ENCODE peak calls at places on chromosome 18, in six cellular contexts. I is K562, N is spleen, G is fibroblast of lung, D is right cardiac atrium, A is tibial nerve. E is an unnamed sample.

GRCh38 chr18:3910507-3910906 is 460.5 kb downstream of the TGIF1 start:
- DNase-seq in N (no peak), A (no peak), G (no peak), D (no peak), I (no peak), E (no peak)

GRCh38 chr18:22494771-22495170 is 77.1 kb upstream of the CTAGE1 start:
- DNase-seq in A (no peak), G (peak; percentile 65), D (no peak), I (no peak), N (no peak), E (no peak)

GRCh38 chr18:47767699-47768098 is 162.8 kb downstream of the SMAD2 start:
- DNase-seq in D (no peak), N (no peak), G (no peak), A (no peak), I (no peak), E (no peak)

GRCh38 chr18:61896767-61897166 is 4.0 kb upstream of the RNF152 start:
- DNase-seq in D (peak; percentile 80), I (no peak), G (peak; percentile 31), A (no peak), N (no peak), E (peak; percentile 43)

GRCh38 chr18:7459851-7460774 is 107.0 kb upstream of the PTPRM start:
- DNase-seq in N (no peak), A (no peak), I (no peak), D (peak; percentile 65), G (no peak), E (no peak)

GRCh38 chr18:7924616-7925015 is 357.5 kb downstream of the PTPRM start:
- DNase-seq in G (no peak), A (no peak), I (no peak), N (no peak), D (no peak), E (no peak)

GRCh38 chr18:34224423-34225217 is at the start of gene NOL4:
- DNase-seq in D (peak; percentile 61), N (peak; percentile 74), G (no peak), I (no peak), A (no peak), E (peak; percentile 60)

GRCh38 chr18:21406111-21406510 is 164.1 kb downstream of the GREB1L start:
- DNase-seq in A (no peak), I (no peak), G (no peak), N (no peak), D (no peak), E (no peak)

GRCh38 chr18:23998811-23999210 is 15.7 kb upstream of the TTC39C start:
- DNase-seq in A (no peak), G (no peak), I (no peak), N (no peak), D (no peak), E (no peak)

GRCh38 chr18:59428018-59428417 is 69.0 kb upstream of the LMAN1 start:
- DNase-seq in G (no peak), A (no peak), I (no peak), D (no peak), N (no peak), E (no peak)

GRCh38 chr18:68560128-68560527 is 154.8 kb downstream of the TMX3 start:
- DNase-seq in A (no peak), N (no peak), G (no peak), I (no peak), D (no peak), E (no peak)

GRCh38 chr18:39425172-39425571 is 1859.6 kb upstream of the CELF4 start:
- DNase-seq in I (no peak), D (no peak), A (no peak), N (no peak), G (no peak), E (no peak)

GRCh38 chr18:31302991-31303390 is 15.0 kb upstream of the DSG1 start:
- DNase-seq in N (no peak), I (no peak), G (no peak), A (no peak), D (no peak), E (no peak)

GRCh38 chr18:60506682-60507081 is 134.1 kb upstream of the MC4R start:
- DNase-seq in G (peak; percentile 51), A (no peak), N (no peak), I (no peak), D (no peak), E (no peak)

GRCh38 chr18:80180778-80181564 is 66.3 kb downstream of the PARD6G start:
- DNase-seq in N (no peak), A (no peak), D (no peak), I (no peak), G (no peak), E (no peak)

GRCh38 chr18:59359576-59359952 is 499 bp upstream of the LMAN1 start:
- DNase-seq in A (no peak), N (no peak), I (no peak), D (no peak), G (peak; percentile 28), E (no peak)

GRCh38 chr18:21145371-21145770 is 33.8 kb upstream of the ROCK1 start:
- DNase-seq in A (no peak), I (no peak), G (no peak), D (no peak), N (no peak), E (no peak)

GRCh38 chr18:39521164-39521563 is 1955.6 kb upstream of the CELF4 start:
- DNase-seq in G (no peak), D (no peak), A (no peak), I (no peak), N (no peak), E (no peak)

GRCh38 chr18:21264651-21265050 is 22.6 kb downstream of the GREB1L start:
- DNase-seq in I (no peak), G (peak; percentile 8), A (no peak), N (no peak), D (no peak), E (peak; percentile 8)

GRCh38 chr18:48194787-48195186 is 214.4 kb downstream of the ZBTB7C start:
- DNase-seq in G (no peak), D (no peak), N (no peak), A (no peak), I (no peak), E (no peak)

GRCh38 chr18:25284861-25285574 is 66.9 kb downstream of the ZNF521 start:
- DNase-seq in G (peak; percentile 81), N (no peak), D (peak; percentile 61), I (no peak), A (peak; percentile 43), E (no peak)

GRCh38 chr18:3380384-3380961 is 69.5 kb upstream of the TGIF1 start:
- DNase-seq in D (no peak), A (peak; percentile 9), I (no peak), G (peak; percentile 85), N (no peak), E (no peak)

GRCh38 chr18:3998698-3999333 is 456.3 kb downstream of the DLGAP1 start:
- DNase-seq in D (no peak), N (no peak), A (peak; percentile 53), G (peak; percentile 80), I (peak; percentile 23), E (peak; percentile 13)

DNA sequence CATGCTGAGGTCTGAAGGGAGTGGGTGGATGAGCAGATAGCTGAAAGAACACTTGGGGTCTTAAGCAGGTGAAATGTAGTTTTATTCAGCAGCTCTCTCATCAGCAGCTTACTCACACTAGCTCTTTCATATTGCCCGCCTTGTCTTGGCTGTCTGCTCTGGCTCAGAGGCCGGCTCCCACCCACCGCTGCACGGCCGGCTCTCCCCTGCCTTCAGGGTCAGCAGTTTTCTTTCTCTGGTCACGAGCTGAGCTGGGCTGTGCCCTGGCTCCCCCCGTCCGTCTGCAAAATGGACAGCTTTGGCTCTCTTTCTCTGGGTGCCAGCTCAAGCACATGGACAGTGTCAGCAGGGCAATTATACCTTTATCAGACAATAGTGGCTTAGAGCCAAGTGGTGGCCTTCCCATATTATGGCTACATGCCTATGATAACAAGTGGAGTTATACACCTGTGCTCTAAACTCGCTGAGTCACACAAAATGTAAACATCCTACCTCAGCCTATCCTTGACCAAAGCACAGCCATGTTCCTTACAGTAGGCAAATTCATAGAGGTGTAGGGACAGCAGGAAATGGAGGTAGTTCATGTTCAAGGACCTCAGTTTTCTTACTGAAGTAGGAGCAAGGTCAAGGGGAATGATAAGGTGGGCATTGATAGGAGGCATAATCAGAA is 224.8 kb downstream of the SOCS6 start:
- DNase-seq in A (no peak), D (no peak), I (no peak), N (no peak), G (no peak), E (no peak)
- H3K9me3 ChIP-seq in A (no peaks in the 10 kb centered on the region), D (no peaks in the 10 kb centered on the region), I (no peaks in the 10 kb centered on the region), N (no peaks in the 10 kb centered on the region), G (no peaks in the 10 kb centered on the region), E (no peaks in the 10 kb centered on the region)

GRCh38 chr18:78123926-78124797 is 855.5 kb upstream of the SALL3 start:
- DNase-seq in G (no peak), A (no peak), I (no peak), N (no peak), D (no peak), E (no peak)
- H3K9me3 ChIP-seq in G (peaks cover 7% of the 10 kb centered on the region), A (peaks cover 4% of the 10 kb centered on the region), I (no peaks in the 10 kb centered on the region), N (peaks cover 61% of the 10 kb centered on the region), D (no peaks in the 10 kb centered on the region), E (no peaks in the 10 kb centered on the region)

DNA sequence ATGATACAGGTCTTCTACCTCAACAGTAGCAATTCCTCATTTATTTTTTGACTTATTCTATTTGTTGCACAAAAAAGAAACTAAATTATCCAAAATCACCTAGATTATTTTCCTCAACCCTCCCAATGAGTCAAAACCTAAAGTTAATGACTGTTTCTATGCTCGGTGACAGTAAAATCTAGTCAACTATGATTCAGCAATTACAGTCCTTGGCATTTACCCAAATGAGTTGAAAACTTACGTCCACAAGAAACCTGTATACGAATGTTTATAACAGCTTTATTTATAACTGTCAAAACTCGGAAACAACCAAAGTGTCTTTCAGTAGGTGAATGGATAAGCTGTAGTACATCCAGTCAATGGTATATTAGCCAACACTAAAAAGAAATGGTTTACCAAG is 439.3 kb downstream of the CBLN2 start:
- DNase-seq in N (no peak), A (no peak), G (peak; percentile 0), I (no peak), D (no peak), E (no peak)
- H3K9me3 ChIP-seq in N (no peaks in the 10 kb centered on the region), A (no peaks in the 10 kb centered on the region), G (no peaks in the 10 kb centered on the region), I (no peaks in the 10 kb centered on the region), D (no peaks in the 10 kb centered on the region), E (no peaks in the 10 kb centered on the region)

DNA sequence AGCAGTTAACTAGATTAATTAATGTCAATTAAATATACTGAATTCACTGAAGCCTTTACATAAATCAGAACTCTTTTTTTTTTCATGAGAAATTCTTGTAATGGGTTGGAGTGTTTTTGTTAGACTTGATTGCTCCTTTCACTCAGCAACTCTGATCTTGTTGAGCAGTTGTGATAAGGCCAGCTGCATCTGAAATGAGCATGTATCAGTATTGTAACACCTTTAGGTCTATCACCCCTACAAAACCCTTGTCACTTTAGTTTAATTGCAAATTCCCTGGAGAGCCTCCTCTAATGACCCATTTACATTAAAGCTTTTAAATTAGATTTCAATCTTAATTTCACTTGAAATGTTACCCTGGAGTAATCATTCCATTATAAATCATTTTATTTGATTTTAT is 346.8 kb upstream of the TCF4 start:
- DNase-seq in A (no peak), I (no peak), N (no peak), G (no peak), D (no peak), E (no peak)
- H3K9me3 ChIP-seq in A (peaks cover 23% of the 10 kb centered on the region), I (peaks cover 3% of the 10 kb centered on the region), N (peaks cover 38% of the 10 kb centered on the region), G (no peaks in the 10 kb centered on the region), D (no peaks in the 10 kb centered on the region), E (peaks cover 11% of the 10 kb centered on the region)

GRCh38 chr18:44238449-44238848 is 442.2 kb upstream of the SETBP1 start:
- DNase-seq in A (no peak), N (no peak), D (no peak), I (no peak), G (no peak), E (no peak)
- H3K9me3 ChIP-seq in A (no peaks in the 10 kb centered on the region), N (no peaks in the 10 kb centered on the region), D (no peaks in the 10 kb centered on the region), I (no peaks in the 10 kb centered on the region), G (no peaks in the 10 kb centered on the region), E (no peaks in the 10 kb centered on the region)